ENCODE peak calls at places on chromosome 21, in nine cellular contexts. U, Y, F, V, X, R, T, H and Z are unnamed samples.
A peak's percentile ranks its signal among the peaks of the same experiment; 100 is the strongest.

GRCh38 chr21:31184462-31184861 is 146.2 kb upstream of the KRTAP19-8 start:
- DNase-seq in U (no peak), Y (no peak), F (no peak), V (no peak), X (no peak), R (no peak), T (no peak), H (no peak), Z (no peak)

GRCh38 chr21:16536661-16537359 is 807.0 kb downstream of the USP25 start:
- DNase-seq in U (no peak), Y (no peak), F (no peak), V (no peak), X (no peak), R (no peak), T (no peak), H (no peak), Z (no peak)

GRCh38 chr21:18041012-18041411 is 203.6 kb upstream of the CHODL start:
- DNase-seq in U (peak; percentile 73), Y (no peak), F (peak; percentile 0), V (no peak), X (no peak), R (no peak), T (no peak), H (no peak), Z (no peak)

GRCh38 chr21:40840441-40840840 is 6.5 kb downstream of the DSCAM start:
- DNase-seq in U (no peak), Y (no peak), F (no peak), V (no peak), X (no peak), R (no peak), T (no peak), H (no peak), Z (no peak)

GRCh38 chr21:26061437-26061836 is 109.1 kb downstream of the APP start:
- DNase-seq in U (no peak), Y (no peak), F (no peak), V (no peak), X (no peak), R (no peak), T (no peak), H (no peak), Z (no peak)

GRCh38 chr21:44802396-44803153 is 955 bp upstream of the UBE2G2 start:
- DNase-seq in U (peak; percentile 72), Y (no peak), F (no peak), V (no peak), X (no peak), R (no peak), T (no peak), H (no peak), Z (no peak)

GRCh38 chr21:37430184-37430821 is 63.7 kb downstream of the DYRK1A start:
- DNase-seq in U (no peak), Y (no peak), F (no peak), V (no peak), X (no peak), R (no peak), T (no peak), H (no peak), Z (no peak)

GRCh38 chr21:44820851-44821250 is 3.0 kb upstream of the SUMO3 start:
- DNase-seq in U (no peak), Y (no peak), F (no peak), V (no peak), X (no peak), R (no peak), T (no peak), H (no peak), Z (no peak)

GRCh38 chr21:32056791-32057190 is 184.0 kb downstream of the HUNK start:
- DNase-seq in U (peak; percentile 62), Y (no peak), F (no peak), V (no peak), X (no peak), R (no peak), T (no peak), H (no peak), Z (no peak)

GRCh38 chr21:14273736-14274538 is 58.0 kb downstream of the RBM11 start:
- DNase-seq in U (peak; percentile 17), Y (peak; percentile 83), F (no peak), V (peak; percentile 33), X (peak; percentile 65), R (peak; percentile 71), T (peak; percentile 97), H (peak; percentile 70), Z (no peak)

GRCh38 chr21:30072496-30072895 is 94.1 kb downstream of the CLDN17 start:
- DNase-seq in U (peak; percentile 64), Y (peak; percentile 19), F (peak; percentile 21), V (no peak), X (no peak), R (no peak), T (peak; percentile 46), H (no peak), Z (no peak)

GRCh38 chr21:16419188-16419874 is 689.5 kb downstream of the USP25 start:
- DNase-seq in U (peak; percentile 3), Y (peak; percentile 76), F (peak; percentile 63), V (peak; percentile 78), X (peak; percentile 66), R (peak; percentile 66), T (peak; percentile 30), H (peak; percentile 76), Z (peak; percentile 87)

GRCh38 chr21:18275740-18276139 is 31.1 kb downstream of the CHODL start:
- DNase-seq in U (no peak), Y (no peak), F (no peak), V (no peak), X (no peak), R (no peak), T (no peak), H (no peak), Z (no peak)

GRCh38 chr21:37762606-37763005 is 153.7 kb downstream of the KCNJ6 start:
- DNase-seq in U (peak; percentile 7), Y (no peak), F (no peak), V (no peak), X (no peak), R (no peak), T (no peak), H (no peak), Z (no peak)

GRCh38 chr21:16370176-16370575 is 640.4 kb downstream of the USP25 start:
- DNase-seq in U (no peak), Y (no peak), F (no peak), V (no peak), X (no peak), R (no peak), T (no peak), H (peak; percentile 48), Z (no peak)

GRCh38 chr21:36656138-36656537 is 42.8 kb upstream of the SIM2 start:
- DNase-seq in U (no peak), Y (no peak), F (no peak), V (no peak), X (no peak), R (no peak), T (no peak), H (no peak), Z (no peak)

GRCh38 chr21:17903029-17903806 is 84.1 kb upstream of the C21orf91 start:
- DNase-seq in U (no peak), Y (no peak), F (no peak), V (no peak), X (no peak), R (no peak), T (no peak), H (no peak), Z (no peak)

GRCh38 chr21:27582246-27582945 is 615.5 kb upstream of the ADAMTS5 start:
- DNase-seq in U (no peak), Y (no peak), F (no peak), V (no peak), X (no peak), R (no peak), T (no peak), H (no peak), Z (no peak)
- H3K4me1 ChIP-seq in U (no peaks in the 10 kb centered on the region), Y (no peaks in the 10 kb centered on the region), F (no peaks in the 10 kb centered on the region), V (no peaks in the 10 kb centered on the region), X (no peaks in the 10 kb centered on the region), R (no peaks in the 10 kb centered on the region), T (no peaks in the 10 kb centered on the region), H (no peaks in the 10 kb centered on the region), Z (no peaks in the 10 kb centered on the region)

GRCh38 chr21:43771698-43772367 is 4.3 kb downstream of the CSTB start:
- DNase-seq in U (no peak), Y (no peak), F (no peak), V (no peak), X (no peak), R (no peak), T (no peak), H (no peak), Z (no peak)

GRCh38 chr21:43770066-43770655 is 5.9 kb downstream of the CSTB start:
- DNase-seq in U (no peak), Y (peak; percentile 34), F (no peak), V (no peak), X (no peak), R (no peak), T (no peak), H (peak; percentile 46), Z (no peak)

GRCh38 chr21:43769325-43769958 is 6.7 kb downstream of the CSTB start:
- DNase-seq in U (no peak), Y (no peak), F (no peak), V (no peak), X (no peak), R (no peak), T (no peak), H (no peak), Z (no peak)

GRCh38 chr21:43772368-43772870 is 3.7 kb downstream of the CSTB start:
- DNase-seq in U (no peak), Y (no peak), F (no peak), V (no peak), X (no peak), R (no peak), T (no peak), H (no peak), Z (no peak)

GRCh38 chr21:43771199-43771675 is 4.9 kb downstream of the CSTB start:
- DNase-seq in U (no peak), Y (peak; percentile 36), F (no peak), V (no peak), X (no peak), R (no peak), T (no peak), H (peak; percentile 52), Z (no peak)
- H3K27ac ChIP-seq in U (no peak overlapping the region), Y (no peak overlapping the region), F (peak overlapping the region; percentile 36), V (no peak overlapping the region), X (no peak overlapping the region), R (no peak overlapping the region), T (no peak overlapping the region), H (no peak overlapping the region), Z (no peak overlapping the region)

DNA sequence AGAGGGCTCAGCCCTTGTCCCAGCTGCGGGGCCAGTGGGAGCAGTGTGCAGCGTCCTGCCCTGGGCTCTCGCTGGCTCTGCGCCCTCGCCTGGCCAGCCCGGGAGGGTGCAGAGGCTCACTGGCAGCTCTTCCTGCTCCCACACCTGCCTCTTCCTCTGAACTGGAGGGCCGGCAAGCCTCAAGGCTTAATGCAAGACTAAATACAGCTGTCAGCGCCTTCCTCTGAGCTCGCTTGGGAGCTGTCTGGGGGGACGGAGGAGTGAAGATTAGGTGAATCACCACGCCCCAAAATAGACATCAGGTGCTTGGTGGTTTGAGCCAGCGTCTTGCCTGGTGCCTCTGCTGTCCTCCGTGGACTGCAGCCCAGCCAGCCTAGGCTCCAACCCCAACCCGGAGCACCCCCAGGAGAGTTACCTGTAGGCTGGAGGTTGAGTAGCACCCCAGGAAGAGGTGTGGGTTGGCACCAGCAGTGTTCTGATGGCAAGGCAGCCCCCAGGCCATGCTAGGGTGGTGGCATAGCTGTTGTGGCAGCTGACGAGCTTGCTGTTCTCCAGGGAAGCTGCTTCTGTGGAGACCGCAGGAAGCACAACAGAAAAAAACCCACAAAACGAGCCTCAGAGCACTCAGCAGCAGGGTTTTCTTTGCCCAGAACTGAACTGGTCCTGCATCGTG is 36.9 kb downstream of the UMODL1 start:
- DNase-seq in U (peak; percentile 81), Y (peak; percentile 89), F (peak; percentile 51), V (no peak), X (peak; percentile 56), R (peak; percentile 66), T (peak; percentile 65), H (peak; percentile 63), Z (no peak)
- TF ChIP-seq CTCF in U (peak; percentile 76), Y (peak; percentile 42), F (peak; percentile 50), V (no peak), X (peak; percentile 86), R (peak; percentile 59), T (peak; percentile 73), H (peak; percentile 56), Z (peak; percentile 75)

GRCh38 chr21:35231115-35231514 is 182.0 kb upstream of the RUNX1 start:
- DNase-seq in U (no peak), Y (no peak), F (no peak), V (no peak), X (no peak), R (no peak), T (no peak), H (no peak), Z (no peak)
- H3K4me1 ChIP-seq in U (peaks cover 17% of the 10 kb centered on the region), Y (no peaks in the 10 kb centered on the region), F (peaks cover 10% of the 10 kb centered on the region), V (peaks cover 9% of the 10 kb centered on the region), X (peaks cover 15% of the 10 kb centered on the region), R (no peaks in the 10 kb centered on the region), T (no peaks in the 10 kb centered on the region), H (peaks cover 46% of the 10 kb centered on the region), Z (no peaks in the 10 kb centered on the region)